ENCODE peak calls at places on chromosome X, in four cellular contexts. J, G, S and A are unnamed samples.
A peak's percentile ranks its signal among the peaks of the same experiment; 100 is the strongest.

GRCh38 chrX:67500617-67501016 is 43.2 kb upstream of the AR start:
- DNase-seq in J (no peak), G (no peak), S (no peak), A (no peak)

GRCh38 chrX:129744881-129745321 is 6.1 kb downstream of the XPNPEP2 start:
- DNase-seq in J (no peak), G (no peak), S (no peak), A (no peak)

GRCh38 chrX:12741416-12741815 is 49.8 kb upstream of the PRPS2 start:
- DNase-seq in J (no peak), G (no peak), S (no peak), A (peak; percentile 92)

GRCh38 chrX:36913551-36913950 is 94.6 kb upstream of the FAM47C start:
- DNase-seq in J (no peak), G (no peak), S (no peak), A (no peak)

GRCh38 chrX:96704661-96705060 is 20.0 kb downstream of the DIAPH2 start:
- DNase-seq in J (no peak), G (no peak), S (no peak), A (peak; percentile 19)

GRCh38 chrX:66200855-66201795 is 37.1 kb downstream of the HEPH start:
- DNase-seq in J (no peak), G (no peak), S (peak; percentile 3), A (peak; percentile 8)

GRCh38 chrX:153946910-153947769 is 2.7 kb upstream of the RENBP start:
- DNase-seq in J (peak; percentile 64), G (peak; percentile 65), S (peak; percentile 16), A (peak; percentile 69)

GRCh38 chrX:103779156-103779555 is 2.5 kb downstream of the PLP1 start:
- DNase-seq in J (no peak), G (no peak), S (no peak), A (no peak)

GRCh38 chrX:42437211-42437610 is 340.8 kb downstream of the PPP1R2C start:
- DNase-seq in J (no peak), G (no peak), S (no peak), A (no peak)

GRCh38 chrX:65596270-65596669 is 61.7 kb upstream of the LAS1L start:
- DNase-seq in J (no peak), G (no peak), S (peak; percentile 13), A (peak; percentile 69)

GRCh38 chrX:63855896-63856295 is 70.9 kb upstream of the ARHGEF9 start:
- DNase-seq in J (no peak), G (no peak), S (peak; percentile 14), A (peak; percentile 7)

GRCh38 chrX:13128104-13128503 is 83.7 kb upstream of the FAM9C start:
- DNase-seq in J (no peak), G (no peak), S (no peak), A (peak; percentile 64)

GRCh38 chrX:55713635-55714034 is 3.9 kb upstream of the RRAGB start:
- DNase-seq in J (no peak), G (no peak), S (no peak), A (no peak)

GRCh38 chrX:55714111-55714510 is 3.4 kb upstream of the RRAGB start:
- DNase-seq in J (no peak), G (no peak), S (no peak), A (no peak)

GRCh38 chrX:55715847-55716246 is 1.7 kb upstream of the RRAGB start:
- DNase-seq in J (no peak), G (no peak), S (no peak), A (no peak)

GRCh38 chrX:55717521-55718497 is at the start of gene RRAGB:
- DNase-seq in J (peak; percentile 93), G (peak; percentile 93), S (peak; percentile 70), A (peak; percentile 89)

GRCh38 chrX:55716937-55717336 is 612 bp upstream of the RRAGB start:
- DNase-seq in J (no peak), G (no peak), S (no peak), A (no peak)
- H3K4me3 ChIP-seq in J (peak overlapping the region; percentile 53), G (peak overlapping the region; percentile 66), S (no peak overlapping the region), A (peak overlapping the region; percentile 56)

GRCh38 chrX:53281321-53281822 is at the start of gene IQSEC2:
- DNase-seq in J (peak; percentile 87), G (peak; percentile 86), S (no peak), A (peak; percentile 65)

GRCh38 chrX:53280703-53281320 is 572 bp downstream of the IQSEC2 start:
- DNase-seq in J (peak; percentile 17), G (peak; percentile 46), S (no peak), A (peak; percentile 64)

GRCh38 chrX:53282313-53282712 is 929 bp upstream of the IQSEC2 start:
- DNase-seq in J (no peak), G (no peak), S (no peak), A (no peak)

GRCh38 chrX:53279296-53280237 is 1.8 kb downstream of the IQSEC2 start:
- DNase-seq in J (no peak), G (no peak), S (no peak), A (no peak)

DNA sequence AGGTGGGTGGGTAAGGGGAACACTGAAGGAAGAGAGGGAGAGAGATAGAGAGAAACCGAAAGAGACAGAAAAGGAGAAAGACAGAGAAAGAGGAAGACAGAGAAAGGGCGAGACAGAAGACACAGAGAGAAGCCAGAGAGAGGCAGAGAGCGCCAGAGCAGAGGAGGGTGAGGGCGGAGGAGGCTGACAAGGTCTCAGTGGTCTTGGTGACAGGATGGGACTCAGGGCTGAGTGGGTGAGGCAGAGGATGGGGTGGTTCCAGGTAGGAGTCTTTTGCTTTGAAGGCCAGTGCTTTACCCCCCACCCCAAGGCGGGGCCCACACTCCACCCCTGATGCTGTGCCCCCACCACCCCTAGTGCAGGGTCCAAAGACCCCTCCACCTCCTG is 1.1 kb downstream of the IQSEC2 start:
- DNase-seq in J (no peak), G (no peak), S (no peak), A (no peak)
- TF ChIP-seq CTCF in J (no peak), G (no peak), S (no peak), A (no peak)

DNA sequence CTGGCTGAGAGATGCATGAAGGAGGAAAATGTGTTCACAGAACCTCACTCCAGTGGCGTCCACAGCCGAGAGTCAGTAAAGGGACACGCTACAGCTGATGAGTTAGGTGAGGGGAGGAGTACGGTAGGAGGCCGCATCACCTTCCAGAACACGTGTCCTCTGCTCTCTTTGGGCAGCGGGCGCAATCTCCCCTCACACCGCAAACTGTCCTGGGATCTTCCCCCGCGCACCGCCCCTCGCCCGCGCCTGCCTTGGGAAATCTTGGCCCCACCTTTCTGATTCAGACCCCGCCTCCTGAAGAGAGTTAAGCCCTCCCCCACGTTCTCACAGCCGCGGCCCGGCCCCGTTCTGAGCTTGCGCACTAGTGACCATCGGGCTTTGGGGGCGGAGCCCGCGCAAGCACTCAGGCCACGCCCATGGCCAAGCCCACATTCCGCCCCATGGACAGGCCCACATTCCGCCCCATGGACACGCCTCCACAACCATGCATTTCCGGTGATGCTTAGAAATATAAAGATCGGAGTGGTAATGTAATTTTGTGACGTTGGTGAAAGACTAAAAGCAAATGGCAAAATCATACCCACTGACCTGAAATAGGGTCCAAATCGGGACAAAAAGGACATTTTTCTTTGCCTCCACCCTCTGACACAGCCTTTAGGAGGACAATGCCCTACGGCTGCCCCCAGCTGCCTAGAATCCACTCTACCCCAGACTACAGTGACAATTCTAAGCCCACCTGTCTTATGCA is 13.3 kb downstream of the SMIM10 start:
- DNase-seq in J (peak; percentile 88), G (peak; percentile 90), S (peak; percentile 48), A (peak; percentile 79)
- H3K4me3 ChIP-seq in J (peak overlapping the region; percentile 30), G (peak overlapping the region; percentile 49), S (peak overlapping the region; percentile 48), A (peak overlapping the region; percentile 51)

GRCh38 chrX:34300871-34301270 is 168.8 kb upstream of the FAM47A start:
- DNase-seq in J (peak; percentile 6), G (no peak), S (peak; percentile 3), A (peak; percentile 57)
- TF ChIP-seq CTCF in J (peak; percentile 53), G (peak; percentile 40), S (peak; percentile 45), A (peak; percentile 31)

GRCh38 chrX:107713205-107714195 is 62.1 kb downstream of the TSC22D3 start:
- DNase-seq in J (no peak), G (no peak), S (no peak), A (no peak)

GRCh38 chrX:107714196-107714811 is 61.3 kb downstream of the TSC22D3 start:
- DNase-seq in J (no peak), G (no peak), S (no peak), A (no peak)

GRCh38 chrX:107710617-107711391 is 64.8 kb downstream of the TSC22D3 start:
- DNase-seq in J (peak; percentile 60), G (peak; percentile 43), S (peak; percentile 81), A (peak; percentile 89)

GRCh38 chrX:107711521-107712041 is 64.0 kb downstream of the TSC22D3 start:
- DNase-seq in J (no peak), G (no peak), S (no peak), A (no peak)

GRCh38 chrX:107712231-107713204 is 63.1 kb downstream of the TSC22D3 start:
- DNase-seq in J (no peak), G (no peak), S (no peak), A (peak; percentile 70)
- H3K4me3 ChIP-seq in J (no peak overlapping the region), G (peak overlapping the region; percentile 69), S (no peak overlapping the region), A (no peak overlapping the region)

GRCh38 chrX:139475432-139475831 is 55.1 kb upstream of the F9 start:
- DNase-seq in J (no peak), G (no peak), S (no peak), A (no peak)
- TF ChIP-seq CTCF in J (no peak), G (no peak), S (peak; percentile 0), A (no peak)

DNA sequence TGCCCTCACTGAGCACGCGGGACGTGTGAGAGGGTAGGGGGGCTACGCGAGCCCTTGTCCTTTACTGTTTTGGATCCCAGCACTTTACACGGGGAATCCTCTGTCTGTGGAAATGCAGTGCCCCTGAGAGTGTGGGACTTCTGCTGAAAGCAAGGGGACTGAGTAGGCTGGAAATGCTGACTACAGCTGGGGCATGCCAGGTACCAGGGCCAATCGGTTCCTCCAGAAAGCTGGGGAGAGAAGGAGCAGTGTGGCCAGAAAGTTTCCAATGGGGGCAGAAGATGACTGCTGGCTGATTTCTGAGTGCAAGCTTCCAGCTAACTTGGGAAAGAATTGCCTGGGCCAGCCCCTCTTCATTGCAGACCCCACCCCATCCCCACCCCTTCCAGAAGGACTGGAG is 1.5 kb downstream of the NHSL2 start:
- DNase-seq in J (no peak), G (no peak), S (no peak), A (no peak)
- H3K4me3 ChIP-seq in J (no peak overlapping the region), G (no peak overlapping the region), S (peak overlapping the region; percentile 62), A (no peak overlapping the region)

GRCh38 chrX:134419784-134420183 is 40.2 kb upstream of the HPRT1 start:
- DNase-seq in J (no peak), G (no peak), S (no peak), A (no peak)

GRCh38 chrX:134418317-134419113 is 41.5 kb upstream of the HPRT1 start:
- DNase-seq in J (no peak), G (no peak), S (no peak), A (no peak)

GRCh38 chrX:134426285-134426684 is 33.7 kb upstream of the HPRT1 start:
- DNase-seq in J (no peak), G (no peak), S (no peak), A (no peak)

GRCh38 chrX:134423606-134424005 is 36.4 kb upstream of the HPRT1 start:
- DNase-seq in J (no peak), G (no peak), S (peak; percentile 3), A (peak; percentile 26)
- TF ChIP-seq CTCF in J (peak; percentile 12), G (no peak), S (peak; percentile 44), A (peak; percentile 12)

GRCh38 chrX:22699591-22700091 is 300.1 kb upstream of the DDX53 start:
- DNase-seq in J (no peak), G (no peak), S (no peak), A (peak; percentile 5)
- H3K4me3 ChIP-seq in J (no peak overlapping the region), G (no peak overlapping the region), S (no peak overlapping the region), A (no peak overlapping the region)